ENCODE peak calls at places on chromosomes 3 and 15, in nine cellular contexts. One of them, this sample, is unnamed.

GRCh38 chr3:64684715-64685261 is 3.0 kb downstream of the ADAMTS9 start:
- DNase-seq in breast epithelium: peak
- DNase-seq in activated B cell treated with CpG ODN at 0.5 μM for 24 hours: no peak
- DNase-seq in B cell: no peak
- DNase-seq in uterus: peak
- DNase-seq in lower lobe of right lung: peak
- DNase-seq in A673: no peak
- DNase-seq in progenitor cell of endocrine pancreas: peak
- DNase-seq in ascending aorta: peak
- DNase-seq in this sample: no peak

GRCh38 chr3:46370784-46371183 is at the start of gene CCR5:
- DNase-seq in breast epithelium: no peak
- DNase-seq in activated B cell treated with CpG ODN at 0.5 μM for 24 hours: no peak
- DNase-seq in B cell: no peak
- DNase-seq in uterus: no peak
- DNase-seq in lower lobe of right lung: no peak
- DNase-seq in A673: no peak
- DNase-seq in progenitor cell of endocrine pancreas: no peak
- DNase-seq in ascending aorta: no peak
- DNase-seq in this sample: no peak

GRCh38 chr3:46866720-46867549 is 3.7 kb upstream of the MYL3 start:
- DNase-seq in breast epithelium: no peak
- DNase-seq in activated B cell treated with CpG ODN at 0.5 μM for 24 hours: peak
- DNase-seq in B cell: peak
- DNase-seq in uterus: peak
- DNase-seq in lower lobe of right lung: peak
- DNase-seq in A673: peak
- DNase-seq in progenitor cell of endocrine pancreas: peak
- DNase-seq in ascending aorta: peak
- DNase-seq in this sample: no peak

GRCh38 chr3:67462185-67462584 is 192.2 kb downstream of the SUCLG2 start:
- DNase-seq in breast epithelium: no peak
- DNase-seq in activated B cell treated with CpG ODN at 0.5 μM for 24 hours: no peak
- DNase-seq in B cell: no peak
- DNase-seq in uterus: no peak
- DNase-seq in lower lobe of right lung: no peak
- DNase-seq in A673: no peak
- DNase-seq in progenitor cell of endocrine pancreas: no peak
- DNase-seq in ascending aorta: no peak
- DNase-seq in this sample: no peak

GRCh38 chr3:59192473-59192872 is 142.6 kb upstream of the CFAP20DC start:
- DNase-seq in breast epithelium: no peak
- DNase-seq in activated B cell treated with CpG ODN at 0.5 μM for 24 hours: no peak
- DNase-seq in B cell: no peak
- DNase-seq in uterus: no peak
- DNase-seq in lower lobe of right lung: no peak
- DNase-seq in A673: no peak
- DNase-seq in progenitor cell of endocrine pancreas: no peak
- DNase-seq in ascending aorta: no peak
- DNase-seq in this sample: no peak

GRCh38 chr3:16824085-16824696 is 60.6 kb upstream of the PLCL2 start:
- DNase-seq in breast epithelium: no peak
- DNase-seq in activated B cell treated with CpG ODN at 0.5 μM for 24 hours: no peak
- DNase-seq in B cell: peak
- DNase-seq in uterus: no peak
- DNase-seq in lower lobe of right lung: no peak
- DNase-seq in A673: no peak
- DNase-seq in progenitor cell of endocrine pancreas: no peak
- DNase-seq in ascending aorta: no peak
- DNase-seq in this sample: no peak

GRCh38 chr3:156834435-156834834 is 8.3 kb downstream of the LEKR1 start:
- DNase-seq in breast epithelium: no peak
- DNase-seq in activated B cell treated with CpG ODN at 0.5 μM for 24 hours: no peak
- DNase-seq in B cell: no peak
- DNase-seq in uterus: no peak
- DNase-seq in lower lobe of right lung: no peak
- DNase-seq in A673: no peak
- DNase-seq in progenitor cell of endocrine pancreas: no peak
- DNase-seq in ascending aorta: no peak
- DNase-seq in this sample: no peak

GRCh38 chr3:30643763-30644462 is 37.5 kb downstream of the TGFBR2 start:
- DNase-seq in breast epithelium: no peak
- DNase-seq in activated B cell treated with CpG ODN at 0.5 μM for 24 hours: no peak
- DNase-seq in B cell: peak
- DNase-seq in uterus: no peak
- DNase-seq in lower lobe of right lung: no peak
- DNase-seq in A673: no peak
- DNase-seq in progenitor cell of endocrine pancreas: no peak
- DNase-seq in ascending aorta: no peak
- DNase-seq in this sample: no peak

GRCh38 chr15:40054056-40054745 is 15.2 kb upstream of the SRP14 start:
- DNase-seq in breast epithelium: no peak
- DNase-seq in activated B cell treated with CpG ODN at 0.5 μM for 24 hours: peak
- DNase-seq in B cell: no peak
- DNase-seq in uterus: no peak
- DNase-seq in lower lobe of right lung: no peak
- DNase-seq in A673: no peak
- DNase-seq in progenitor cell of endocrine pancreas: no peak
- DNase-seq in ascending aorta: peak
- DNase-seq in this sample: no peak

GRCh38 chr3:57079221-57079831 is 18.9 kb downstream of the SPATA12 start:
- DNase-seq in breast epithelium: peak
- DNase-seq in activated B cell treated with CpG ODN at 0.5 μM for 24 hours: peak
- DNase-seq in B cell: no peak
- DNase-seq in uterus: peak
- DNase-seq in lower lobe of right lung: peak
- DNase-seq in A673: peak
- DNase-seq in progenitor cell of endocrine pancreas: peak
- DNase-seq in ascending aorta: peak
- DNase-seq in this sample: no peak

GRCh38 chr3:66098436-66098835 is 59.7 kb upstream of the MAGI1 start:
- DNase-seq in breast epithelium: no peak
- DNase-seq in activated B cell treated with CpG ODN at 0.5 μM for 24 hours: no peak
- DNase-seq in B cell: no peak
- DNase-seq in uterus: no peak
- DNase-seq in lower lobe of right lung: no peak
- DNase-seq in A673: no peak
- DNase-seq in progenitor cell of endocrine pancreas: no peak
- DNase-seq in ascending aorta: no peak
- DNase-seq in this sample: no peak

GRCh38 chr3:120681506-120682038 is 467 bp downstream of the HGD start:
- DNase-seq in breast epithelium: no peak
- DNase-seq in activated B cell treated with CpG ODN at 0.5 μM for 24 hours: no peak
- DNase-seq in B cell: no peak
- DNase-seq in uterus: no peak
- DNase-seq in lower lobe of right lung: no peak
- DNase-seq in A673: no peak
- DNase-seq in progenitor cell of endocrine pancreas: no peak
- DNase-seq in ascending aorta: no peak
- DNase-seq in this sample: no peak

GRCh38 chr3:38039899-38040261 is 872 bp downstream of the DLEC1 start:
- DNase-seq in breast epithelium: peak
- DNase-seq in activated B cell treated with CpG ODN at 0.5 μM for 24 hours: peak
- DNase-seq in B cell: peak
- DNase-seq in uterus: peak
- DNase-seq in lower lobe of right lung: peak
- DNase-seq in A673: no peak
- DNase-seq in progenitor cell of endocrine pancreas: no peak
- DNase-seq in ascending aorta: peak
- DNase-seq in this sample: no peak

GRCh38 chr3:66671348-66671747 is 170.5 kb upstream of the LRIG1 start:
- DNase-seq in breast epithelium: no peak
- DNase-seq in activated B cell treated with CpG ODN at 0.5 μM for 24 hours: no peak
- DNase-seq in B cell: no peak
- DNase-seq in uterus: no peak
- DNase-seq in lower lobe of right lung: no peak
- DNase-seq in A673: no peak
- DNase-seq in progenitor cell of endocrine pancreas: no peak
- DNase-seq in ascending aorta: no peak
- DNase-seq in this sample: no peak

GRCh38 chr15:60647246-60647645 is 168.3 kb upstream of the ICE2 start:
- DNase-seq in breast epithelium: no peak
- DNase-seq in activated B cell treated with CpG ODN at 0.5 μM for 24 hours: no peak
- DNase-seq in B cell: no peak
- DNase-seq in uterus: no peak
- DNase-seq in lower lobe of right lung: no peak
- DNase-seq in A673: no peak
- DNase-seq in progenitor cell of endocrine pancreas: no peak
- DNase-seq in ascending aorta: no peak
- DNase-seq in this sample: no peak

GRCh38 chr3:115401891-115402501 is 221.3 kb upstream of the GAP43 start:
- DNase-seq in breast epithelium: no peak
- DNase-seq in activated B cell treated with CpG ODN at 0.5 μM for 24 hours: no peak
- DNase-seq in B cell: no peak
- DNase-seq in uterus: no peak
- DNase-seq in lower lobe of right lung: no peak
- DNase-seq in A673: no peak
- DNase-seq in progenitor cell of endocrine pancreas: no peak
- DNase-seq in ascending aorta: no peak
- DNase-seq in this sample: no peak

GRCh38 chr15:66023322-66023972 is 154.2 kb downstream of the RAB11A start:
- DNase-seq in breast epithelium: no peak
- DNase-seq in activated B cell treated with CpG ODN at 0.5 μM for 24 hours: no peak
- DNase-seq in B cell: no peak
- DNase-seq in uterus: no peak
- DNase-seq in lower lobe of right lung: no peak
- DNase-seq in A673: no peak
- DNase-seq in progenitor cell of endocrine pancreas: no peak
- DNase-seq in ascending aorta: no peak
- DNase-seq in this sample: no peak

GRCh38 chr3:89360155-89360554 is 252.7 kb downstream of the EPHA3 start:
- DNase-seq in breast epithelium: no peak
- DNase-seq in activated B cell treated with CpG ODN at 0.5 μM for 24 hours: no peak
- DNase-seq in B cell: no peak
- DNase-seq in uterus: no peak
- DNase-seq in lower lobe of right lung: no peak
- DNase-seq in A673: no peak
- DNase-seq in progenitor cell of endocrine pancreas: no peak
- DNase-seq in ascending aorta: no peak
- DNase-seq in this sample: no peak

GRCh38 chr3:67192466-67192865 is 194.4 kb downstream of the KBTBD8 start:
- DNase-seq in breast epithelium: no peak
- DNase-seq in activated B cell treated with CpG ODN at 0.5 μM for 24 hours: no peak
- DNase-seq in B cell: no peak
- DNase-seq in uterus: no peak
- DNase-seq in lower lobe of right lung: no peak
- DNase-seq in A673: no peak
- DNase-seq in progenitor cell of endocrine pancreas: no peak
- DNase-seq in ascending aorta: no peak
- DNase-seq in this sample: no peak

GRCh38 chr15:31465083-31465955 is 138.7 kb downstream of the KLF13 start:
- DNase-seq in breast epithelium: no peak
- DNase-seq in activated B cell treated with CpG ODN at 0.5 μM for 24 hours: no peak
- DNase-seq in B cell: no peak
- DNase-seq in uterus: peak
- DNase-seq in lower lobe of right lung: no peak
- DNase-seq in A673: no peak
- DNase-seq in progenitor cell of endocrine pancreas: no peak
- DNase-seq in ascending aorta: peak
- DNase-seq in this sample: no peak

GRCh38 chr3:140406655-140407054 is 271.2 kb upstream of the TRIM42 start:
- DNase-seq in breast epithelium: no peak
- DNase-seq in activated B cell treated with CpG ODN at 0.5 μM for 24 hours: no peak
- DNase-seq in B cell: no peak
- DNase-seq in uterus: no peak
- DNase-seq in lower lobe of right lung: no peak
- DNase-seq in A673: no peak
- DNase-seq in progenitor cell of endocrine pancreas: no peak
- DNase-seq in ascending aorta: no peak
- DNase-seq in this sample: no peak

GRCh38 chr3:45781271-45781670 is 15.1 kb downstream of the SLC6A20 start:
- DNase-seq in breast epithelium: no peak
- DNase-seq in activated B cell treated with CpG ODN at 0.5 μM for 24 hours: no peak
- DNase-seq in B cell: no peak
- DNase-seq in uterus: no peak
- DNase-seq in lower lobe of right lung: no peak
- DNase-seq in A673: no peak
- DNase-seq in progenitor cell of endocrine pancreas: no peak
- DNase-seq in ascending aorta: peak
- DNase-seq in this sample: no peak

GRCh38 chr3:161316006-161316689 is 55.2 kb downstream of the SPTSSB start:
- DNase-seq in breast epithelium: peak
- DNase-seq in activated B cell treated with CpG ODN at 0.5 μM for 24 hours: no peak
- DNase-seq in B cell: no peak
- DNase-seq in uterus: no peak
- DNase-seq in lower lobe of right lung: no peak
- DNase-seq in A673: no peak
- DNase-seq in progenitor cell of endocrine pancreas: no peak
- DNase-seq in ascending aorta: no peak
- DNase-seq in this sample: no peak

GRCh38 chr3:27287052-27287451 is 82.1 kb downstream of the NEK10 start:
- DNase-seq in breast epithelium: no peak
- DNase-seq in activated B cell treated with CpG ODN at 0.5 μM for 24 hours: no peak
- DNase-seq in B cell: no peak
- DNase-seq in uterus: no peak
- DNase-seq in lower lobe of right lung: no peak
- DNase-seq in A673: no peak
- DNase-seq in progenitor cell of endocrine pancreas: no peak
- DNase-seq in ascending aorta: no peak
- DNase-seq in this sample: no peak
- TF ChIP-seq CTCF in breast epithelium: no peak
- TF ChIP-seq CTCF in activated B cell treated with CpG ODN at 0.5 μM for 24 hours: no peak
- TF ChIP-seq CTCF in B cell: no peak
- TF ChIP-seq CTCF in uterus: no peak
- TF ChIP-seq CTCF in lower lobe of right lung: no peak
- TF ChIP-seq CTCF in A673: no peak
- TF ChIP-seq CTCF in progenitor cell of endocrine pancreas: no peak
- TF ChIP-seq CTCF in ascending aorta: no peak
- TF ChIP-seq CTCF in this sample: no peak

GRCh38 chr3:33732394-33732793 is 14.3 kb upstream of the CLASP2 start:
- DNase-seq in breast epithelium: no peak
- DNase-seq in activated B cell treated with CpG ODN at 0.5 μM for 24 hours: no peak
- DNase-seq in B cell: no peak
- DNase-seq in uterus: no peak
- DNase-seq in lower lobe of right lung: no peak
- DNase-seq in A673: peak
- DNase-seq in progenitor cell of endocrine pancreas: no peak
- DNase-seq in ascending aorta: no peak
- DNase-seq in this sample: no peak
- TF ChIP-seq CTCF in breast epithelium: no peak
- TF ChIP-seq CTCF in activated B cell treated with CpG ODN at 0.5 μM for 24 hours: no peak
- TF ChIP-seq CTCF in B cell: peak
- TF ChIP-seq CTCF in uterus: no peak
- TF ChIP-seq CTCF in lower lobe of right lung: peak
- TF ChIP-seq CTCF in A673: peak
- TF ChIP-seq CTCF in progenitor cell of endocrine pancreas: peak
- TF ChIP-seq CTCF in ascending aorta: no peak
- TF ChIP-seq CTCF in this sample: peak

GRCh38 chr15:74781673-74782595 is at the start of gene CSK:
- DNase-seq in breast epithelium: no peak
- DNase-seq in activated B cell treated with CpG ODN at 0.5 μM for 24 hours: peak
- DNase-seq in B cell: peak
- DNase-seq in uterus: no peak
- DNase-seq in lower lobe of right lung: peak
- DNase-seq in A673: peak
- DNase-seq in progenitor cell of endocrine pancreas: peak
- DNase-seq in ascending aorta: peak
- DNase-seq in this sample: no peak
- TF ChIP-seq CTCF in breast epithelium: peak
- TF ChIP-seq CTCF in activated B cell treated with CpG ODN at 0.5 μM for 24 hours: no peak
- TF ChIP-seq CTCF in B cell: peak
- TF ChIP-seq CTCF in uterus: peak
- TF ChIP-seq CTCF in lower lobe of right lung: peak
- TF ChIP-seq CTCF in A673: peak
- TF ChIP-seq CTCF in progenitor cell of endocrine pancreas: peak
- TF ChIP-seq CTCF in ascending aorta: peak
- TF ChIP-seq CTCF in this sample: peak

GRCh38 chr15:28191832-28192231 is 92.7 kb upstream of the OCA2 start:
- DNase-seq in breast epithelium: no peak
- DNase-seq in activated B cell treated with CpG ODN at 0.5 μM for 24 hours: no peak
- DNase-seq in B cell: no peak
- DNase-seq in uterus: no peak
- DNase-seq in lower lobe of right lung: peak
- DNase-seq in A673: no peak
- DNase-seq in progenitor cell of endocrine pancreas: no peak
- DNase-seq in ascending aorta: peak
- DNase-seq in this sample: no peak
- TF ChIP-seq CTCF in breast epithelium: no peak
- TF ChIP-seq CTCF in activated B cell treated with CpG ODN at 0.5 μM for 24 hours: no peak
- TF ChIP-seq CTCF in B cell: no peak
- TF ChIP-seq CTCF in uterus: no peak
- TF ChIP-seq CTCF in lower lobe of right lung: peak
- TF ChIP-seq CTCF in A673: no peak
- TF ChIP-seq CTCF in progenitor cell of endocrine pancreas: peak
- TF ChIP-seq CTCF in ascending aorta: peak
- TF ChIP-seq CTCF in this sample: peak

This sample was measured in chondrocyte.